ENCODE peak calls at places on chromosomes 3 and 15, in five cellular contexts. T, B, Q, M and L are unnamed samples.

GRCh38 chr15:40239671-40240618 is 1.1 kb downstream of the PAK6 start:
- DNase-seq in T (peak; percentile 22), B (no peak), Q (no peak), M (no peak), L (no peak)

GRCh38 chr15:33866101-33866737 is 102.1 kb upstream of the CHRM5 start:
- DNase-seq in T (no peak), B (no peak), Q (no peak), M (peak; percentile 9), L (no peak)

GRCh38 chr3:94413721-94414106 is 350.9 kb downstream of the NSUN3 start:
- DNase-seq in T (no peak), B (no peak), Q (no peak), M (no peak), L (no peak)

GRCh38 chr15:25899870-25900269 is 36.7 kb upstream of the ATP10A start:
- DNase-seq in T (no peak), B (no peak), Q (no peak), M (no peak), L (no peak)

GRCh38 chr3:135970500-135971116 is 5.1 kb downstream of the PPP2R3A start:
- DNase-seq in T (no peak), B (no peak), Q (no peak), M (no peak), L (no peak)

GRCh38 chr3:133401374-133402135 is 1.7 kb downstream of the BFSP2 start:
- DNase-seq in T (no peak), B (peak; percentile 77), Q (no peak), M (no peak), L (no peak)

GRCh38 chr3:98650966-98651765 is 57.8 kb upstream of the CPOX start:
- DNase-seq in T (no peak), B (no peak), Q (no peak), M (no peak), L (no peak)

GRCh38 chr15:31263751-31264533 is 62.7 kb upstream of the KLF13 start:
- DNase-seq in T (peak; percentile 89), B (peak; percentile 63), Q (no peak), M (peak; percentile 10), L (peak; percentile 91)

GRCh38 chr15:63792584-63792983 is 41.2 kb downstream of the HERC1 start:
- DNase-seq in T (no peak), B (no peak), Q (no peak), M (no peak), L (no peak)

GRCh38 chr3:122627301-122627700 is 49.9 kb downstream of the PARP15 start:
- DNase-seq in T (no peak), B (no peak), Q (no peak), M (no peak), L (no peak)

GRCh38 chr3:122628567-122628966 is 51.1 kb downstream of the PARP15 start:
- DNase-seq in T (no peak), B (no peak), Q (no peak), M (peak; percentile 22), L (no peak)

GRCh38 chr3:122629763-122630162 is 50.9 kb upstream of the PARP14 start:
- DNase-seq in T (no peak), B (no peak), Q (no peak), M (no peak), L (no peak)

GRCh38 chr3:122623430-122623829 is 46.0 kb downstream of the PARP15 start:
- DNase-seq in T (no peak), B (no peak), Q (no peak), M (no peak), L (no peak)

GRCh38 chr3:122626515-122627180 is 49.2 kb downstream of the PARP15 start:
- DNase-seq in T (no peak), B (no peak), Q (no peak), M (no peak), L (no peak)
- H3K4me1 ChIP-seq in T (no peaks in the 10 kb centered on the region), B (no peaks in the 10 kb centered on the region), Q (no peaks in the 10 kb centered on the region), M (no peaks in the 10 kb centered on the region), L (no peaks in the 10 kb centered on the region)

GRCh38 chr3:37729119-37729518 is 132.6 kb upstream of the CTDSPL start:
- DNase-seq in T (no peak), B (no peak), Q (no peak), M (no peak), L (no peak)
- TF ChIP-seq POLR2AphosphoS5 in T (no peak), B (no peak), Q (no peak), M (no peak), L (no peak)

DNA sequence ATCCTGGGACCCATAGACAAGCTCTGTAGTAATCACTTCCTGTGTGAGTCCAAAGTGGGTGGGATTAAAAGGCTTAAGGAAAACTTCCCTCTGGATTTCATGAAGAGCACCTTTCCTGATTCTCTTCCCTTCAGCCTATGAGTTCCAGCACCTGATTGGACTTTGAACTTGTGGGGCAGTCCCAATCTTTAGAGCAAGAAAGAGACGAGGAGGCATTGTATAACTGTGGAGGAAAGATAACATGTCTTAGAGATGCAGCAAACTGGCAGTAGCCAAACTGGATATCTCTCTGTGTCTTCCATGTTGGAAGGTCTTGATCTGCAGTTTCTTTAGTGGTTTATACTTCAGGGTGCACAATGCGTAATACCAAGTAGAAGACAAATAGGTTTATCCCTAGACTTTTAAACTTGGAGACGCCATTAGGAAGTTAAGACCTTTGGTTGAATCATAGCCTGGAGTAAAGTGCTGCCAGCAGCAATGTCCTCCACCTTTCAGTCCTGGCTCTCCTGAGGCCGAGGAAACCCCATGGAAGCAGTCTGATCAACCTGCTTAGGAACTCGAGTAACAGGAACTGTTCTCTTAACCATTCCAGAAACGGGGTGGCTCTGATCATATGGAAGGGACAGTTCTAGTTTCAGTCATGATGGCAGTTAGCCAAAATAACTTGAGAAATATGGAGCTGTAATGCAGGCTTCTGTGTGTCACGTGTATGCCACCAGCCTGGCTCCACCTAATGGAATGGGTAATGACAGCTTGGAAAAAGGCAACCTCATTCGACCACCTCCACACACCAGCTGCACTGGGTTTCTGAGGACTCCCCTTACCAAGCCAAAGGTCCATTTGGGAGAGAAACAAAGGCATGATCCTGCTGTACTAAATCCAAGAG is 4.7 kb downstream of the EIF1B start:
- DNase-seq in T (no peak), B (no peak), Q (peak; percentile 34), M (peak; percentile 2), L (peak; percentile 12)
- H3K27ac ChIP-seq in T (peak overlapping the region; percentile 50), B (no peak overlapping the region), Q (no peak overlapping the region), M (no peak overlapping the region), L (no peak overlapping the region)

GRCh38 chr3:4820296-4821121 is 158.7 kb upstream of the BHLHE40 start:
- DNase-seq in T (no peak), B (no peak), Q (no peak), M (no peak), L (no peak)

GRCh38 chr3:4818164-4818563 is 161.1 kb upstream of the BHLHE40 start:
- DNase-seq in T (no peak), B (no peak), Q (no peak), M (no peak), L (no peak)

GRCh38 chr3:4819761-4820160 is 159.5 kb upstream of the BHLHE40 start:
- DNase-seq in T (no peak), B (no peak), Q (no peak), M (no peak), L (no peak)

GRCh38 chr3:4821331-4821730 is 157.9 kb upstream of the BHLHE40 start:
- DNase-seq in T (no peak), B (no peak), Q (peak; percentile 2), M (no peak), L (no peak)

GRCh38 chr3:4819294-4819693 is 159.9 kb upstream of the BHLHE40 start:
- DNase-seq in T (no peak), B (no peak), Q (no peak), M (no peak), L (no peak)
- H3K4me1 ChIP-seq in T (peaks cover 3% of the 10 kb centered on the region), B (peaks cover 29% of the 10 kb centered on the region), Q (no peaks in the 10 kb centered on the region), M (peaks cover 12% of the 10 kb centered on the region), L (peaks cover 2% of the 10 kb centered on the region)

GRCh38 chr3:132285620-132285945 is 31.6 kb upstream of the ACP3 start:
- DNase-seq in T (peak; percentile 54), B (no peak), Q (no peak), M (no peak), L (no peak)

GRCh38 chr3:132290833-132291232 is 26.4 kb upstream of the ACP3 start:
- DNase-seq in T (no peak), B (no peak), Q (no peak), M (no peak), L (no peak)

GRCh38 chr3:132289311-132289710 is 27.9 kb upstream of the ACP3 start:
- DNase-seq in T (no peak), B (no peak), Q (no peak), M (no peak), L (no peak)

GRCh38 chr3:132286035-132286434 is 31.2 kb upstream of the ACP3 start:
- DNase-seq in T (no peak), B (no peak), Q (no peak), M (no peak), L (no peak)

GRCh38 chr3:132288357-132288756 is 28.9 kb upstream of the ACP3 start:
- DNase-seq in T (no peak), B (no peak), Q (no peak), M (no peak), L (no peak)
- TF ChIP-seq POLR2AphosphoS5 in T (no peak), B (no peak), Q (no peak), M (no peak), L (no peak)

DNA sequence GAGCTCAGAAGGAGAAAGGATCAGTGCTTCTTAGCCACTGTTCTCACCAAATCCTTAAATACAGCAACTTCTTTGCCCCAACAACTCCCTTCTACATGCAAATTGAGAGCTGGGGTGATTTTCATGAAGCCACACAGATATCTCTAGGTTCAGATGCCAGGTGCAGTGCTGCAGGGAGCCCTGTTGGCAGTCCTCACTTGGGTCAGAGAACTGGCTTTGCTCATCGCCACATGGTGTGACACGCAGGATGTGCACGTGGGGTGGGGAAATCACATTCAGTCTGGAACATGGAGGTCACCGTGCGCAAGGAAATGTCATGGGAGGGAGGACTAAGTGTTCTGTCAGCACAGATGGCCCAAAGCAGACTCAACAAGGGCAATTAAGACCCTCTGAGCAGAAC is 103.8 kb downstream of the WDR76 start:
- DNase-seq in T (no peak), B (no peak), Q (no peak), M (no peak), L (peak; percentile 27)
- H3K27ac ChIP-seq in T (no peak overlapping the region), B (no peak overlapping the region), Q (no peak overlapping the region), M (no peak overlapping the region), L (no peak overlapping the region)

GRCh38 chr15:70794596-70795310 is 31.4 kb upstream of the UACA start:
- DNase-seq in T (no peak), B (no peak), Q (no peak), M (no peak), L (no peak)
- H3K4me1 ChIP-seq in T (peaks cover 6% of the 10 kb centered on the region), B (no peaks in the 10 kb centered on the region), Q (peaks cover 33% of the 10 kb centered on the region), M (peaks cover 38% of the 10 kb centered on the region), L (peaks cover 7% of the 10 kb centered on the region)

DNA sequence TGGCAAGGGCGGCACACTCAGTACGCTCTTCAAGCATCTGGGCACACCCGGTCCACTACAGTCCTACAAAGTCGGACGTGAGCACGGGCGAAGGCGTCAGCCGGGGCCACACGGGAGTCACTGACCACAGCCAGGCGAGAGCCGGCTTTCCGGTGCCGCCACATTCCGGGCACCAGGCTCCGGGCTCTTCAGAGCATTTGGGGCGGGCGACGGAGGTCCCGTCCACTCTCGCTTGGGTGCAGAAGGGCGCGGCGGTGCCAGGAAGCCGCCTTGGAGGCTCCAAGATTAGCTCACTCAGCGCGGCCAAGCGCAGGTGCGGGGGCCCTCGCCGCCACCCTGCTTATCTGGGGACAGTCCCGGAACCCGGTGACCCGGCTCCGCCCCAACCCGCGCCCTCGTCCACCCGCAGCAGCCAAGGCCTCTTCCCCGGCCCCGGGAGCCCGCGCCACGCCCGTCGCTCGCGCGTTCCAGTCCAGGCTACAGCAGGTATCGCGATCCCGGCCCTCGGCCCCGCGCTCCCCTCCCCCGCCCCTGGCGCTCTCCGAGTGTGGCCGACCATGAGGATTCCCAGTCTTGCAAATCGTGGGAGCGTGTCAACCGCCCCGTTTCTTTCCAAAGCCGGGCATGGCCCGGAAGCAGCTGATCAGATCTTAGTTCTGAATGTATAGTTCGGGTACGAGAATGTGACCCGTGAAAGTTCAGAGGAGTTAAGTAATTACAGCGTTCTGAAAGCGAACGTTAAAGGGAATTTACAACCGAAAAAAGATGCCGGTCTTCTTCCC is at the start of gene ADPRH:
- DNase-seq in T (peak; percentile 84), B (peak; percentile 77), Q (no peak), M (peak; percentile 78), L (peak; percentile 86)
- TF ChIP-seq POLR2AphosphoS5 in T (peak; percentile 63), B (no peak), Q (no peak), M (peak; percentile 14), L (no peak)